ENCODE peak calls at places on chromosomes 3 and 15, in ten cellular contexts. F, L, H, U, I, Y, S, G, A and C are unnamed samples.

GRCh38 chr15:47870956-47871625 is 153.8 kb downstream of the SEMA6D start:
- DNase-seq in F (no peak), L (peak; percentile 72), H (peak; percentile 24), U (peak; percentile 81), I (peak; percentile 70), Y (peak; percentile 41), S (peak; percentile 52), G (no peak), A (no peak), C (peak; percentile 10)

GRCh38 chr3:53834429-53835095 is 11.7 kb downstream of the CHDH start:
- DNase-seq in F (no peak), L (no peak), H (no peak), U (no peak), I (no peak), Y (no peak), S (no peak), G (no peak), A (no peak), C (no peak)

GRCh38 chr3:18444597-18445420 is 19.7 kb upstream of the SATB1 start:
- DNase-seq in F (peak; percentile 89), L (peak; percentile 64), H (no peak), U (peak; percentile 33), I (peak; percentile 85), Y (peak; percentile 50), S (peak; percentile 72), G (peak; percentile 92), A (no peak), C (peak; percentile 9)

GRCh38 chr3:143331336-143331735 is 211.8 kb downstream of the CHST2 start:
- DNase-seq in F (no peak), L (no peak), H (no peak), U (peak; percentile 75), I (peak; percentile 42), Y (no peak), S (peak; percentile 48), G (no peak), A (no peak), C (no peak)

GRCh38 chr3:41450416-41451231 is 251.3 kb downstream of the CTNNB1 start:
- DNase-seq in F (no peak), L (no peak), H (no peak), U (no peak), I (no peak), Y (no peak), S (no peak), G (no peak), A (no peak), C (no peak)

GRCh38 chr3:142563491-142563997 is 15.0 kb downstream of the ATR start:
- DNase-seq in F (no peak), L (peak; percentile 66), H (no peak), U (no peak), I (no peak), Y (no peak), S (no peak), G (no peak), A (no peak), C (no peak)

GRCh38 chr3:184676927-184677326 is 34.9 kb downstream of the MAGEF1 start:
- DNase-seq in F (no peak), L (no peak), H (no peak), U (no peak), I (no peak), Y (no peak), S (no peak), G (no peak), A (no peak), C (no peak)

GRCh38 chr15:94297543-94297942 is 66.2 kb downstream of the MCTP2 start:
- DNase-seq in F (no peak), L (no peak), H (no peak), U (no peak), I (no peak), Y (peak; percentile 10), S (no peak), G (no peak), A (no peak), C (no peak)

GRCh38 chr3:39819517-39820298 is 10.3 kb downstream of the MYRIP start:
- DNase-seq in F (no peak), L (no peak), H (no peak), U (no peak), I (no peak), Y (no peak), S (no peak), G (no peak), A (no peak), C (no peak)

GRCh38 chr15:28094732-28095521 is 4.2 kb downstream of the OCA2 start:
- DNase-seq in F (no peak), L (peak; percentile 20), H (no peak), U (no peak), I (no peak), Y (no peak), S (no peak), G (peak; percentile 24), A (no peak), C (no peak)

GRCh38 chr3:99633887-99634558 is 4.4 kb upstream of the COL8A1 start:
- DNase-seq in F (no peak), L (peak; percentile 84), H (no peak), U (no peak), I (no peak), Y (no peak), S (no peak), G (no peak), A (no peak), C (no peak)

GRCh38 chr3:50352762-50353161 is 2.1 kb downstream of the CYB561D2 start:
- DNase-seq in F (no peak), L (peak; percentile 89), H (no peak), U (no peak), I (peak; percentile 32), Y (no peak), S (no peak), G (no peak), A (no peak), C (no peak)

GRCh38 chr3:58234516-58234931 is 3.1 kb upstream of the ABHD6 start:
- DNase-seq in F (no peak), L (peak; percentile 53), H (no peak), U (peak; percentile 19), I (peak; percentile 65), Y (no peak), S (peak; percentile 25), G (no peak), A (no peak), C (no peak)

GRCh38 chr3:160368804-160369203 is 30.2 kb downstream of the IFT80 start:
- DNase-seq in F (no peak), L (no peak), H (no peak), U (no peak), I (no peak), Y (no peak), S (no peak), G (peak; percentile 11), A (no peak), C (no peak)

GRCh38 chr3:38365469-38366062 is 19.0 kb downstream of the XYLB start:
- DNase-seq in F (no peak), L (no peak), H (no peak), U (no peak), I (no peak), Y (no peak), S (no peak), G (no peak), A (no peak), C (no peak)

GRCh38 chr3:171306631-171307030 is 153.6 kb downstream of the TNIK start:
- DNase-seq in F (peak; percentile 76), L (peak; percentile 91), H (no peak), U (peak; percentile 94), I (peak; percentile 82), Y (no peak), S (peak; percentile 95), G (no peak), A (peak; percentile 29), C (peak; percentile 87)